ENCODE peak calls at places on chromosomes 16 and 17, in four cellular contexts. E, U, Y and Q are unnamed samples.

GRCh38 chr17:73384926-73385325 is 73.1 kb upstream of the CDC42EP4 start:
- DNase-seq in Y (no peak), U (no peak), E (no peak), Q (no peak)

GRCh38 chr16:17343028-17343427 is 127.7 kb downstream of the XYLT1 start:
- DNase-seq in Y (no peak), E (no peak), U (no peak), Q (peak; percentile 34)

GRCh38 chr17:56913000-56913866 is 616 bp downstream of the TRIM25 start:
- DNase-seq in E (no peak), U (no peak), Y (no peak), Q (peak; percentile 25)

GRCh38 chr17:55577011-55577586 is 65.8 kb upstream of the SMIM36 start:
- DNase-seq in U (peak; percentile 56), E (no peak), Y (peak; percentile 53), Q (peak; percentile 36)

GRCh38 chr16:81765111-81765919 is 13.8 kb upstream of the PLCG2 start:
- DNase-seq in U (no peak), E (no peak), Y (no peak), Q (no peak)

GRCh38 chr17:75277664-75278071 is 6.6 kb upstream of the MIF4GD start:
- DNase-seq in U (no peak), E (no peak), Y (no peak), Q (no peak)

GRCh38 chr17:42857389-42857788 is 6.4 kb downstream of the AOC3 start:
- DNase-seq in U (no peak), Y (no peak), E (no peak), Q (no peak)

GRCh38 chr17:62676952-62677596 is 49.6 kb downstream of the MRC2 start:
- DNase-seq in U (no peak), Y (no peak), E (no peak), Q (no peak)

GRCh38 chr17:15503731-15504130 is 36.3 kb upstream of the CDRT4 start:
- DNase-seq in U (no peak), Y (no peak), E (no peak), Q (no peak)

GRCh38 chr17:7478276-7479138 is 924 bp downstream of the ZBTB4 start:
- DNase-seq in U (peak; percentile 83), E (no peak), Y (peak; percentile 61), Q (peak; percentile 24)

GRCh38 chr17:51000835-51001638 is 119.6 kb downstream of the SPAG9 start:
- DNase-seq in U (no peak), Y (no peak), E (no peak), Q (peak; percentile 85)

GRCh38 chr16:20364051-20364450 is 11.5 kb upstream of the UMOD start:
- DNase-seq in E (no peak), U (no peak), Y (no peak), Q (no peak)

GRCh38 chr17:79978545-79978852 is 57.2 kb downstream of the TBC1D16 start:
- DNase-seq in Y (no peak), E (no peak), U (peak; percentile 72), Q (no peak)